ENCODE peak calls at places on chromosomes 7 and 10, in four cellular contexts. A is fibroblast of lung, W is GM12878, V is K562. S is an unnamed sample. For H3K4me1, the result is how much of the 10 kb centered on the place peaks cover.

GRCh38 chr7:13829914-13830603 is 159.4 kb downstream of the ETV1 start:
- DNase-seq in A (peak), W (no peak), V (no peak), S (no peak)

GRCh38 chr10:30422981-30423654 is 10.9 kb upstream of the MAP3K8 start:
- DNase-seq in A (peak), W (no peak), V (no peak), S (no peak)

GRCh38 chr10:60731134-60731883 is 47.0 kb upstream of the CDK1 start:
- DNase-seq in A (peak), W (peak), V (no peak), S (no peak)

GRCh38 chr10:93376372-93377296 is 105.5 kb downstream of the MYOF start:
- DNase-seq in A (peak), W (peak), V (peak), S (peak)

GRCh38 chr7:138958026-138958956 is 22.9 kb downstream of the KIAA1549 start:
- DNase-seq in A (no peak), W (no peak), V (no peak), S (no peak)

GRCh38 chr10:130301026-130301892 is 165.1 kb downstream of the GLRX3 start:
- DNase-seq in A (peak), W (no peak), V (no peak), S (no peak)

GRCh38 chr10:108465871-108466641 is 1301.5 kb upstream of the SORCS1 start:
- DNase-seq in A (no peak), W (no peak), V (no peak), S (no peak)

GRCh38 chr7:47639495-47640110 is 57.7 kb upstream of the TNS3 start:
- DNase-seq in A (no peak), W (no peak), V (no peak), S (no peak)

GRCh38 chr10:91785851-91786250 is 12.4 kb upstream of the TNKS2 start:
- DNase-seq in A (no peak), W (no peak), V (no peak), S (no peak)

GRCh38 chr7:131624536-131624935 is 68.1 kb upstream of the PODXL start:
- DNase-seq in A (no peak), W (no peak), V (no peak), S (no peak)

GRCh38 chr10:97683556-97684357 is 3.3 kb downstream of the AVPI1 start:
- DNase-seq in A (peak), W (no peak), V (no peak), S (peak)

GRCh38 chr7:98619450-98620321 is 2.6 kb downstream of the NPTX2 start:
- DNase-seq in A (no peak), W (no peak), V (no peak), S (no peak)

GRCh38 chr7:106285801-106286492 is 1.2 kb upstream of the NAMPT start:
- DNase-seq in A (peak), W (peak), V (no peak), S (no peak)

GRCh38 chr10:22712246-22712958 is 2.0 kb downstream of the PIP4K2A start:
- DNase-seq in A (peak), W (no peak), V (no peak), S (no peak)

GRCh38 chr10:83127942-83128575 is 1011.2 kb upstream of the GHITM start:
- DNase-seq in A (no peak), W (no peak), V (no peak), S (peak)

GRCh38 chr7:123041085-123041484 is 45.6 kb upstream of the TAS2R16 start:
- DNase-seq in A (no peak), W (no peak), V (no peak), S (no peak)

GRCh38 chr10:76334306-76334705 is 902.9 kb downstream of the LRMDA start:
- DNase-seq in A (no peak), W (no peak), V (no peak), S (no peak)

GRCh38 chr10:112330607-112331160 is 43.2 kb upstream of the ACSL5 start:
- DNase-seq in A (no peak), W (no peak), V (no peak), S (no peak)

GRCh38 chr7:99624487-99624886 is 7.7 kb downstream of the ZSCAN25 start:
- DNase-seq in A (no peak), W (no peak), V (no peak), S (no peak)

GRCh38 chr10:3233486-3233990 is 61.0 kb upstream of the PITRM1 start:
- DNase-seq in A (no peak), W (no peak), V (no peak), S (no peak)

GRCh38 chr10:128928231-128928836 is 538.7 kb upstream of the MGMT start:
- DNase-seq in A (no peak), W (no peak), V (no peak), S (no peak)

GRCh38 chr10:71978476-71978875 is 14.3 kb downstream of the CHST3 start:
- DNase-seq in A (no peak), W (no peak), V (peak), S (no peak)

GRCh38 chr10:127986543-127987466 is 79.9 kb downstream of the PTPRE start:
- DNase-seq in A (no peak), W (no peak), V (no peak), S (no peak)

GRCh38 chr10:128916339-128916738 is 550.7 kb upstream of the MGMT start:
- DNase-seq in A (no peak), W (no peak), V (no peak), S (no peak)

GRCh38 chr10:110353244-110354119 is 48.8 kb upstream of the SMNDC1 start:
- DNase-seq in A (peak), W (no peak), V (peak), S (no peak)

GRCh38 chr7:99193527-99194214 is 14.2 kb downstream of the KPNA7 start:
- DNase-seq in A (peak), W (no peak), V (no peak), S (no peak)

GRCh38 chr7:106178593-106179134 is 66.6 kb upstream of the SYPL1 start:
- DNase-seq in A (peak), W (no peak), V (no peak), S (no peak)

GRCh38 chr7:42572046-42572445 is 335.0 kb upstream of the GLI3 start:
- DNase-seq in A (peak), W (no peak), V (no peak), S (no peak)

GRCh38 chr7:40833541-40834234 is 698.9 kb downstream of the SUGCT start:
- DNase-seq in A (peak), W (no peak), V (no peak), S (no peak)

GRCh38 chr7:106808967-106809635 is 56.0 kb upstream of the PIK3CG start:
- DNase-seq in A (no peak), W (no peak), V (no peak), S (no peak)

GRCh38 chr10:129511758-129512157 is 44.7 kb downstream of the MGMT start:
- DNase-seq in A (no peak), W (no peak), V (no peak), S (no peak)

GRCh38 chr7:34249192-34249591 is 343.9 kb downstream of the BMPER start:
- DNase-seq in A (no peak), W (no peak), V (no peak), S (no peak)

GRCh38 chr7:105940111-105940510 is 23.0 kb upstream of the CDHR3 start:
- DNase-seq in A (no peak), W (no peak), V (no peak), S (peak)

GRCh38 chr7:105496501-105496900 is 25.6 kb downstream of the PUS7 start:
- DNase-seq in A (peak), W (no peak), V (no peak), S (no peak)

GRCh38 chr7:44391171-44391570 is 65.8 kb upstream of the CAMK2B start:
- DNase-seq in A (no peak), W (no peak), V (no peak), S (no peak)

GRCh38 chr10:132458071-132458594 is 61.1 kb downstream of the PWWP2B start:
- DNase-seq in A (no peak), W (no peak), V (no peak), S (no peak)

GRCh38 chr7:120993575-120994191 is 5.2 kb downstream of the CPED1 start:
- DNase-seq in A (no peak), W (no peak), V (no peak), S (no peak)

GRCh38 chr10:120423350-120424197 is 33.5 kb upstream of the PLPP4 start:
- DNase-seq in A (no peak), W (no peak), V (peak), S (peak)

GRCh38 chr10:120429395-120429794 is 27.6 kb upstream of the PLPP4 start:
- DNase-seq in A (no peak), W (no peak), V (no peak), S (no peak)

GRCh38 chr10:120424198-120424464 is 32.9 kb upstream of the PLPP4 start:
- DNase-seq in A (no peak), W (no peak), V (no peak), S (no peak)

GRCh38 chr10:120428754-120429153 is 28.3 kb upstream of the PLPP4 start:
- DNase-seq in A (no peak), W (no peak), V (no peak), S (peak)

GRCh38 chr10:120426306-120426705 is 30.7 kb upstream of the PLPP4 start:
- DNase-seq in A (no peak), W (no peak), V (no peak), S (no peak)
- H3K4me1 ChIP-seq in A (under half), W (under half), V (under half), S (under half)

GRCh38 chr7:100887955-100888481 is 1.5 kb downstream of the UFSP1 start:
- DNase-seq in A (no peak), W (no peak), V (no peak), S (no peak)
- H3K4me3 ChIP-seq in A (peak), W (peak), V (peak), S (peak)

GRCh38 chr7:2513702-2514101 is 5.9 kb upstream of the LFNG start:
- DNase-seq in A (no peak), W (no peak), V (no peak), S (peak)
- H3K4me1 ChIP-seq in A (under half), W (under half), V (half or more), S (half or more)

GRCh38 chr7:92716825-92717580 is 119.4 kb downstream of the CDK6 start:
- DNase-seq in A (no peak), W (no peak), V (no peak), S (no peak)

GRCh38 chr7:92717982-92718716 is 118.2 kb downstream of the CDK6 start:
- DNase-seq in A (peak), W (no peak), V (no peak), S (no peak)

GRCh38 chr7:92715963-92716362 is 120.4 kb downstream of the CDK6 start:
- DNase-seq in A (no peak), W (no peak), V (no peak), S (no peak)

GRCh38 chr7:92714767-92715166 is 121.6 kb downstream of the CDK6 start:
- DNase-seq in A (no peak), W (no peak), V (no peak), S (no peak)

DNA sequence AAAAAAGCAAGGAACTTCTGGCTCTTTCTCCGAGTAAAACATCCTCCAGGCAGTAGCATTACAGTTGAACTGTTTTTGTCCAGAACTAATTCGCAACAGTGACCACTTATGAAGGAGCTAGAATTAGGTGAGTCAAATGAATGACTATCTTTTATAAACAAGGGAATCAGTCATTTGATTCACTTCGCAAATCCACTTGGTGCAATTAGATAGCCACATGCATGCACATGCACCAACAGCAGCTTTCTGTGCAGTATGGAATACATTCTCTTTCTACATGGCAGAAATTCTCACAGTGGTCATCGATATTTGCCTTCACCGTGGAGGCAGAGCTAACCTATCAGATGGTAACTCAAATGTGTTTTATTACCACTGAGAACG is 118.8 kb downstream of the CDK6 start:
- DNase-seq in A (no peak), W (no peak), V (no peak), S (no peak)
- H3K4me3 ChIP-seq in A (peak), W (no peak), V (no peak), S (no peak)

GRCh38 chr10:124653311-124653710 is 90.9 kb downstream of the FAM53B start:
- DNase-seq in A (no peak), W (no peak), V (no peak), S (no peak)

GRCh38 chr10:124650820-124651401 is 93.3 kb downstream of the FAM53B start:
- DNase-seq in A (no peak), W (peak), V (no peak), S (no peak)

GRCh38 chr10:124651402-124651887 is 92.7 kb downstream of the FAM53B start:
- DNase-seq in A (no peak), W (no peak), V (no peak), S (no peak)

GRCh38 chr10:124652701-124653100 is 91.5 kb downstream of the FAM53B start:
- DNase-seq in A (no peak), W (no peak), V (no peak), S (no peak)

DNA sequence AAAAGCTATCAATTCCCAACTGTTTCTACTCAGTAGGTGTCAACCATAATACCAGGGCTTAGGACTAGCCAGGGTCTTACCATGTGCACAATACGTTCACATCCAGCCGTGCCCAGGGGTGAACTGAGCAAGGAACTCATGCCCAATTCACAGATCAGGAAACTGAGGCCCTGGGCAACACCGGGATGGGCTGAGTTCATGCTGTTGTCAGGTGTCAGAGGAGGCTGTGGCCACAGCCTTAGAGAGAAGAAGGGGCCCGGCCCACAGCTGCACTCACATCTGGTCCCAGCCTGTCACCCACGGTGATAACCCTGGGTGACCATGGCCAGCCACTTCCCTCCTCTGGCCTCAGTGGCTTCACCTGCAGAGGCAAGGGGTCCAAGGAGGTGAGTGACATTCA is 92.0 kb downstream of the FAM53B start:
- DNase-seq in A (no peak), W (no peak), V (no peak), S (no peak)
- H3K4me1 ChIP-seq in A (under half), W (under half), V (under half), S (under half)

DNA sequence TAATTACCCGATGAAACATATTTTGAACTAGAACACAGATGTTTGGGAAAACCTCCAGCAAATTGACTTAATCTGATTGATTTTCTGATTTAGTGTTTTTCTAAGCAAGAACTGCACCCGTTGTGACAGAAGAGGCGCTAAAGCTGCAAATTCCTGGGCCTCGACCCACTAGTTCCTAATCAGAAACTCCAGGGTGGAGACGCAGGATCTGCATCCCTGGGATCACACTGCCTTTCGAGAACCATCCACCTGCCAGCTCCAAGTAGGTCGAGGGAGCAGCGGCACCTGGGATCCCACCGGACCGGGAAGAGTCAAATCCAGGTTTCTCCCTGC is 136.8 kb upstream of the CDCA7L start:
- DNase-seq in A (no peak), W (no peak), V (no peak), S (no peak)
- H3K4me3 ChIP-seq in A (peak), W (peak), V (peak), S (peak)